ENCODE peak calls at places on chromosomes 7 and 10, in eight cellular contexts. R is stimulated activated CD4-positive, alpha-beta T cell treated with anti-CD3 and anti-CD28 coated beads, Interleukin-15, amount 100 ng/mL, for 48 hours; L is lung; N is activated naive CD8-positive, alpha-beta T cell treated with anti-CD3 and anti-CD28 coated beads, Interleukin-2, amount 10 ng/mL, durations not matched to agents 7 days and 5 days; H is neuronal stem cell; P is astrocyte of the hippocampus; C is NCI-H2081; V is GDM1. D is an unnamed sample.

GRCh38 chr10:90451283-90451682 is 406.6 kb downstream of the HTR7 start:
- DNase-seq in R (no peak), L (no peak), N (no peak), H (no peak), P (peak; percentile 12), C (peak; percentile 39), V (no peak), D (no peak)

GRCh38 chr7:26423436-26423835 is 131.8 kb downstream of the SNX10 start:
- DNase-seq in R (no peak), L (no peak), N (no peak), H (no peak), P (no peak), C (no peak), V (no peak), D (no peak)

GRCh38 chr7:131034166-131034881 is 293.4 kb upstream of the MKLN1 start:
- DNase-seq in R (no peak), L (no peak), N (no peak), H (no peak), P (peak; percentile 34), C (peak; percentile 41), V (no peak), D (no peak)

GRCh38 chr10:110852255-110852896 is 19.4 kb upstream of the PDCD4 start:
- DNase-seq in R (peak; percentile 36), L (peak; percentile 30), N (no peak), H (no peak), P (peak; percentile 26), C (no peak), V (no peak), D (no peak)

GRCh38 chr10:16996530-16996964 is 133.1 kb downstream of the CUBN start:
- DNase-seq in R (no peak), L (no peak), N (no peak), H (no peak), P (peak; percentile 58), C (no peak), V (no peak), D (no peak)

GRCh38 chr10:71627956-71628355 is 91.6 kb downstream of the C10orf105 start:
- DNase-seq in R (no peak), L (no peak), N (no peak), H (no peak), P (no peak), C (no peak), V (no peak), D (no peak)

GRCh38 chr7:92485974-92486373 is 8.2 kb upstream of the ERVW-1 start:
- DNase-seq in R (no peak), L (no peak), N (no peak), H (no peak), P (no peak), C (no peak), V (no peak), D (no peak)

GRCh38 chr10:11270135-11270857 is 252.6 kb downstream of the CELF2 start:
- DNase-seq in R (peak; percentile 76), L (peak; percentile 68), N (peak; percentile 61), H (peak; percentile 76), P (peak; percentile 84), C (no peak), V (peak; percentile 4), D (peak; percentile 91)

GRCh38 chr7:76326646-76327233 is 24.3 kb downstream of the HSPB1 start:
- DNase-seq in R (no peak), L (no peak), N (no peak), H (no peak), P (peak; percentile 41), C (no peak), V (no peak), D (no peak)

D was measured in nephron progenitor cell.